ENCODE peak calls at places on chromosomes 4 and X, in five cellular contexts. S is foreskin fibroblast, Y is stomach, P is mesenchymal stem cell, L is ascending aorta. Z is an unnamed sample.

GRCh38 chr4:55545681-55546632 is 752 bp downstream of the CLOCK start:
- DNase-seq in S (peak), L (peak), Y (peak), P (peak), Z (peak)

GRCh38 chr4:123234966-123235365 is 161.6 kb upstream of the SPRY1 start:
- DNase-seq in L (no peak), Y (no peak), S (no peak), P (no peak), Z (no peak)

GRCh38 chrX:42176790-42177189 is 253.4 kb upstream of the CASK start:
- DNase-seq in S (no peak), Y (no peak), P (no peak), L (no peak), Z (no peak)

GRCh38 chr4:8502836-8503585 is 62.4 kb downstream of the TRMT44 start:
- DNase-seq in Y (no peak), P (no peak), L (no peak), S (no peak), Z (no peak)

GRCh38 chrX:12956704-12957541 is 18.0 kb upstream of the TMSB4X start:
- DNase-seq in S (no peak), P (peak), Y (no peak), L (peak), Z (peak)

GRCh38 chrX:120228187-120228908 is 22.3 kb upstream of the ZBTB33 start:
- DNase-seq in P (no peak), S (no peak), L (no peak), Y (no peak), Z (no peak)

GRCh38 chr4:182310316-182310715 is 67.1 kb downstream of the TENM3 start:
- DNase-seq in Y (no peak), P (peak), L (no peak), S (no peak), Z (no peak)

GRCh38 chr4:148182230-148182928 is 259.8 kb downstream of the NR3C2 start:
- DNase-seq in L (no peak), Y (no peak), P (no peak), S (no peak), Z (no peak)

GRCh38 chr4:150679767-150680088 is 97.8 kb downstream of the MAB21L2 start:
- DNase-seq in L (no peak), P (no peak), S (no peak), Y (no peak), Z (no peak)
- H3K4me3 ChIP-seq in L (no peak), P (no peak), S (no peak), Y (no peak), Z (no peak)

GRCh38 chr4:150230556-150230955 is 152.3 kb downstream of the DCLK2 start:
- DNase-seq in Y (no peak), S (no peak), L (no peak), P (no peak), Z (no peak)

GRCh38 chr4:150219841-150220240 is 141.6 kb downstream of the DCLK2 start:
- DNase-seq in S (no peak), L (no peak), P (no peak), Y (no peak), Z (peak)

GRCh38 chr4:150229538-150229937 is 151.3 kb downstream of the DCLK2 start:
- DNase-seq in P (peak), Y (no peak), S (peak), L (no peak), Z (peak)

GRCh38 chr4:150224896-150225591 is 146.8 kb downstream of the DCLK2 start:
- DNase-seq in S (peak), L (no peak), P (peak), Y (no peak), Z (peak)
- H3K4me3 ChIP-seq in S (no peak), L (no peak), P (no peak), Y (no peak), Z (peak)

GRCh38 chrX:53373307-53373706 is 49.1 kb downstream of the SMC1A start:
- DNase-seq in P (no peak), S (no peak), Y (no peak), L (no peak), Z (no peak)
- H3K4me3 ChIP-seq in P (no peak), S (no peak), Y (no peak), L (no peak), Z (no peak)

GRCh38 chr4:24093446-24093845 is 203.6 kb upstream of the PPARGC1A start:
- DNase-seq in P (no peak), L (no peak), Y (no peak), S (no peak), Z (no peak)

GRCh38 chr4:24094726-24095125 is 204.9 kb upstream of the PPARGC1A start:
- DNase-seq in Y (no peak), P (peak), L (no peak), S (no peak), Z (no peak)

GRCh38 chr4:24091632-24092240 is 201.9 kb upstream of the PPARGC1A start:
- DNase-seq in L (no peak), S (peak), P (no peak), Y (no peak), Z (peak)

GRCh38 chr4:24089831-24090531 is 200.1 kb upstream of the PPARGC1A start:
- DNase-seq in S (peak), P (peak), L (no peak), Y (no peak), Z (peak)
- H3K4me3 ChIP-seq in S (peak), P (no peak), L (no peak), Y (no peak), Z (no peak)

GRCh38 chrX:15723887-15724517 is 14.1 kb upstream of the CA5B start:
- DNase-seq in L (no peak), S (no peak), Y (no peak), P (no peak), Z (no peak)
- H3K4me3 ChIP-seq in L (no peak), S (no peak), Y (no peak), P (no peak), Z (no peak)

GRCh38 chr4:79604152-79604551 is 196.1 kb upstream of the GK2 start:
- DNase-seq in L (no peak), Y (no peak), S (no peak), P (no peak), Z (no peak)

GRCh38 chr4:79603681-79604080 is 195.7 kb upstream of the GK2 start:
- DNase-seq in P (no peak), L (no peak), S (no peak), Y (no peak), Z (no peak)

GRCh38 chr4:79609853-79610252 is 201.8 kb upstream of the GK2 start:
- DNase-seq in L (no peak), S (no peak), Y (no peak), P (peak), Z (peak)

GRCh38 chr4:79611026-79611425 is 203.0 kb upstream of the GK2 start:
- DNase-seq in Y (no peak), S (no peak), P (no peak), L (no peak), Z (no peak)

GRCh38 chr4:79607979-79608378 is 200.0 kb upstream of the GK2 start:
- DNase-seq in L (no peak), Y (no peak), P (no peak), S (no peak), Z (no peak)
- H3K4me3 ChIP-seq in L (no peak), Y (no peak), P (no peak), S (no peak), Z (no peak)

GRCh38 chr4:3372264-3372932 is 69.4 kb upstream of the HGFAC start:
- DNase-seq in S (no peak), L (no peak), Y (no peak), P (no peak), Z (no peak)

GRCh38 chr4:3369781-3370660 is 71.7 kb upstream of the HGFAC start:
- DNase-seq in Y (no peak), P (peak), L (no peak), S (peak), Z (peak)

GRCh38 chr4:3368841-3369760 is 72.7 kb upstream of the HGFAC start:
- DNase-seq in P (peak), S (no peak), L (no peak), Y (no peak), Z (no peak)

GRCh38 chr4:3371581-3372001 is 70.2 kb upstream of the HGFAC start:
- DNase-seq in P (peak), Y (no peak), S (no peak), L (no peak), Z (peak)

GRCh38 chr4:3371038-3371437 is 70.7 kb upstream of the HGFAC start:
- DNase-seq in Y (no peak), S (no peak), P (peak), L (no peak), Z (peak)
- H3K4me3 ChIP-seq in Y (no peak), S (peak), P (no peak), L (no peak), Z (no peak)

GRCh38 chrX:1419545-1420355 is 27.8 kb upstream of the SLC25A6 start:
- DNase-seq in S (no peak), P (no peak), L (no peak), Y (no peak), Z (no peak)

GRCh38 chrX:1416965-1417760 is 25.2 kb upstream of the SLC25A6 start:
- DNase-seq in L (no peak), P (no peak), S (no peak), Y (no peak), Z (no peak)

GRCh38 chrX:1417921-1418875 is 26.3 kb upstream of the SLC25A6 start:
- DNase-seq in S (no peak), Y (no peak), L (no peak), P (no peak), Z (no peak)

GRCh38 chrX:1420371-1420770 is 28.5 kb upstream of the SLC25A6 start:
- DNase-seq in L (no peak), P (no peak), S (no peak), Y (no peak), Z (no peak)

GRCh38 chrX:1418901-1419544 is 27.1 kb upstream of the SLC25A6 start:
- DNase-seq in L (no peak), P (no peak), S (no peak), Y (no peak), Z (no peak)
- H3K4me3 ChIP-seq in L (no peak), P (no peak), S (no peak), Y (no peak), Z (no peak)

GRCh38 chr4:73964862-73965611 is 16.8 kb downstream of the PF4 start:
- DNase-seq in S (no peak), P (peak), L (no peak), Y (peak), Z (no peak)
- H3K4me3 ChIP-seq in S (no peak), P (no peak), L (no peak), Y (no peak), Z (no peak)

GRCh38 chr4:16224669-16225068 is 1.6 kb downstream of the TAPT1 start:
- DNase-seq in P (no peak), S (no peak), L (no peak), Y (no peak), Z (no peak)
- H3K4me3 ChIP-seq in P (no peak), S (peak), L (peak), Y (peak), Z (no peak)

Z was measured in cardiac fibroblast.